ENCODE peak calls at places on chromosomes 12 and 14, in seven cellular contexts. R is pancreas, D is left ventricle myocardium inferior, O is PC-3, Q is erythroblast, S is astrocyte, F is uterus. M is an unnamed sample.

GRCh38 chr12:52004042-52004648 is 2.6 kb upstream of the TAMALIN start:
- DNase-seq in R (no peak), D (no peak), O (peak; percentile 65), Q (no peak), S (peak; percentile 20), F (peak; percentile 75), M (peak; percentile 65)

GRCh38 chr12:53097564-53098353 is at the start of gene IGFBP6:
- DNase-seq in R (peak; percentile 83), D (peak; percentile 78), O (peak; percentile 63), Q (peak; percentile 17), S (peak; percentile 34), F (peak; percentile 66), M (peak; percentile 87)

GRCh38 chr12:49195734-49196133 is 6.9 kb upstream of the TUBA1A start:
- DNase-seq in R (no peak), D (no peak), O (no peak), Q (no peak), S (no peak), F (no peak), M (no peak)

GRCh38 chr12:63889236-63889635 is 44.7 kb downstream of the SRGAP1 start:
- DNase-seq in R (no peak), D (no peak), O (no peak), Q (no peak), S (peak; percentile 79), F (no peak), M (no peak)

GRCh38 chr14:100486025-100486828 is 101.0 kb downstream of the BEGAIN start:
- DNase-seq in R (peak; percentile 82), D (peak; percentile 59), O (peak; percentile 66), Q (peak; percentile 52), S (peak; percentile 78), F (peak; percentile 55), M (peak; percentile 53)

GRCh38 chr12:67331123-67331522 is 62.0 kb downstream of the CAND1 start:
- DNase-seq in R (no peak), D (no peak), O (no peak), Q (no peak), S (no peak), F (no peak), M (no peak)

GRCh38 chr12:43586646-43587245 is 34.7 kb upstream of the ADAMTS20 start:
- DNase-seq in R (no peak), D (no peak), O (no peak), Q (no peak), S (no peak), F (no peak), M (no peak)

GRCh38 chr12:70443274-70443673 is 77.2 kb downstream of the KCNMB4 start:
- DNase-seq in R (no peak), D (no peak), O (peak; percentile 46), Q (no peak), S (peak; percentile 47), F (no peak), M (no peak)

GRCh38 chr14:37453985-37454384 is 141.1 kb downstream of the FOXA1 start:
- DNase-seq in R (no peak), D (no peak), O (peak; percentile 46), Q (no peak), S (no peak), F (no peak), M (no peak)

GRCh38 chr12:79360269-79360668 is 330.5 kb downstream of the PAWR start:
- DNase-seq in R (no peak), D (no peak), O (no peak), Q (no peak), S (no peak), F (no peak), M (no peak)

GRCh38 chr12:132450391-132451171 is 39.4 kb upstream of the FBRSL1 start:
- DNase-seq in R (peak; percentile 58), D (no peak), O (no peak), Q (no peak), S (no peak), F (no peak), M (no peak)

GRCh38 chr12:61993734-61994345 is 266.4 kb upstream of the USP15 start:
- DNase-seq in R (no peak), D (no peak), O (peak; percentile 61), Q (peak; percentile 4), S (no peak), F (no peak), M (no peak)

GRCh38 chr14:24673059-24673458 is 39.1 kb upstream of the GZMB start:
- DNase-seq in R (no peak), D (no peak), O (no peak), Q (no peak), S (no peak), F (no peak), M (no peak)

GRCh38 chr14:44658389-44658696 is 151.3 kb upstream of the FSCB start:
- DNase-seq in R (no peak), D (no peak), O (no peak), Q (no peak), S (no peak), F (no peak), M (no peak)

GRCh38 chr14:103530831-103531230 is 1.8 kb downstream of the TRMT61A start:
- DNase-seq in R (no peak), D (no peak), O (no peak), Q (no peak), S (no peak), F (no peak), M (no peak)

GRCh38 chr12:32400866-32401265 is 1.5 kb downstream of the FGD4 start:
- DNase-seq in R (no peak), D (no peak), O (no peak), Q (no peak), S (no peak), F (no peak), M (no peak)

GRCh38 chr12:13179159-13180074 is 17.1 kb upstream of the EMP1 start:
- DNase-seq in R (peak; percentile 68), D (peak; percentile 41), O (peak; percentile 74), Q (peak; percentile 24), S (no peak), F (peak; percentile 86), M (no peak)

GRCh38 chr12:19105468-19105867 is 24.1 kb upstream of the PLEKHA5 start:
- DNase-seq in R (no peak), D (no peak), O (no peak), Q (no peak), S (no peak), F (no peak), M (no peak)

GRCh38 chr12:110314308-110314707 is 33.3 kb downstream of the ATP2A2 start:
- DNase-seq in R (no peak), D (no peak), O (peak; percentile 61), Q (no peak), S (peak; percentile 81), F (no peak), M (no peak)

GRCh38 chr12:66055837-66056319 is 74.7 kb downstream of the LLPH start:
- DNase-seq in R (no peak), D (no peak), O (no peak), Q (no peak), S (no peak), F (no peak), M (no peak)

GRCh38 chr12:25054783-25055144 is 105.9 kb upstream of the BCAT1 start:
- DNase-seq in R (no peak), D (no peak), O (no peak), Q (peak; percentile 25), S (peak; percentile 29), F (no peak), M (no peak)

GRCh38 chr14:55721353-55721752 is 141.3 kb downstream of the KTN1 start:
- DNase-seq in R (no peak), D (no peak), O (peak; percentile 93), Q (no peak), S (peak; percentile 98), F (no peak), M (no peak)

GRCh38 chr12:92696240-92696639 is 6.5 kb upstream of the PLEKHG7 start:
- DNase-seq in R (no peak), D (peak; percentile 43), O (no peak), Q (no peak), S (peak; percentile 16), F (no peak), M (peak; percentile 40)

GRCh38 chr12:108551556-108551955 is 9.4 kb downstream of the SART3 start:
- DNase-seq in R (no peak), D (no peak), O (no peak), Q (no peak), S (peak; percentile 85), F (no peak), M (no peak)

GRCh38 chr12:5909560-5909959 is 35.5 kb downstream of the ANO2 start:
- DNase-seq in R (no peak), D (no peak), O (no peak), Q (no peak), S (no peak), F (no peak), M (no peak)

GRCh38 chr12:52215587-52216031 is 17.4 kb upstream of the KRT7 start:
- DNase-seq in R (peak; percentile 60), D (no peak), O (peak; percentile 95), Q (no peak), S (peak; percentile 75), F (peak; percentile 29), M (peak; percentile 15)

GRCh38 chr12:106739815-106740552 is 34.5 kb upstream of the RIC8B start:
- DNase-seq in R (no peak), D (no peak), O (peak; percentile 35), Q (no peak), S (peak; percentile 56), F (no peak), M (no peak)

GRCh38 chr12:110862331-110862730 is 15.5 kb downstream of the CCDC63 start:
- DNase-seq in R (no peak), D (no peak), O (no peak), Q (no peak), S (no peak), F (no peak), M (no peak)

GRCh38 chr12:28998662-28999120 is 150.4 kb upstream of the FAR2 start:
- DNase-seq in R (no peak), D (no peak), O (peak; percentile 92), Q (no peak), S (peak; percentile 38), F (peak; percentile 28), M (no peak)

GRCh38 chr12:123494124-123494843 is 36.3 kb downstream of the SNRNP35 start:
- DNase-seq in R (no peak), D (peak; percentile 27), O (no peak), Q (no peak), S (no peak), F (no peak), M (no peak)

GRCh38 chr12:138898-139534 is 72.4 kb downstream of the IQSEC3 start:
- DNase-seq in R (no peak), D (peak; percentile 29), O (no peak), Q (peak; percentile 25), S (peak; percentile 7), F (no peak), M (no peak)

GRCh38 chr12:124225730-124226129 is 69.2 kb upstream of the RFLNA start:
- DNase-seq in R (no peak), D (no peak), O (no peak), Q (no peak), S (no peak), F (no peak), M (no peak)

GRCh38 chr14:62745496-62745895 is 299.8 kb downstream of the KCNH5 start:
- DNase-seq in R (no peak), D (no peak), O (peak; percentile 9), Q (no peak), S (no peak), F (no peak), M (no peak)

GRCh38 chr14:104992501-104992900 is 6.9 kb downstream of the CLBA1 start:
- DNase-seq in R (no peak), D (no peak), O (no peak), Q (no peak), S (no peak), F (no peak), M (no peak)

GRCh38 chr12:93624595-93625294 is 52.3 kb downstream of the SOCS2 start:
- DNase-seq in R (no peak), D (no peak), O (peak; percentile 95), Q (no peak), S (peak; percentile 96), F (no peak), M (no peak)

GRCh38 chr14:53190938-53191337 is 37.8 kb upstream of the DDHD1 start:
- DNase-seq in R (no peak), D (no peak), O (peak; percentile 39), Q (no peak), S (peak; percentile 34), F (no peak), M (no peak)

GRCh38 chr12:109840349-109841073 is 7.3 kb upstream of the TRPV4 start:
- DNase-seq in R (no peak), D (no peak), O (peak; percentile 93), Q (no peak), S (no peak), F (no peak), M (no peak)